ENCODE peak calls at places on chromosomes 2 and 18, in nine cellular contexts. Y is transverse colon, M is tibial nerve, C is sigmoid colon, E is esophagus muscularis mucosa, F is A549, A is ovary, U is SK-N-SH, X is suprapubic skin. B is an unnamed sample.

GRCh38 chr2:36556847-36557246 is 41.1 kb downstream of the FEZ2 start:
- DNase-seq in F (no peak), X (no peak), M (no peak), A (no peak), Y (no peak), E (no peak), U (no peak), C (no peak), B (no peak)

GRCh38 chr2:127011796-127012195 is 95.2 kb downstream of the BIN1 start:
- DNase-seq in E (no peak), C (no peak), U (no peak), F (no peak), M (no peak), A (no peak), X (no peak), Y (no peak), B (no peak)

GRCh38 chr2:236638707-236639106 is 69.1 kb downstream of the ACKR3 start:
- DNase-seq in A (no peak), M (no peak), E (peak; percentile 90), C (peak; percentile 57), F (no peak), X (peak; percentile 35), Y (no peak), U (no peak), B (peak; percentile 18)

GRCh38 chr18:9689253-9689652 is 18.8 kb upstream of the RAB31 start:
- DNase-seq in Y (no peak), E (peak; percentile 31), U (no peak), M (no peak), F (no peak), X (no peak), A (no peak), C (no peak), B (no peak)

GRCh38 chr2:208595386-208596275 is 189.0 kb downstream of the PTH2R start:
- DNase-seq in E (no peak), X (no peak), C (no peak), M (no peak), U (no peak), A (no peak), F (peak; percentile 20), Y (peak; percentile 21), B (no peak)

GRCh38 chr2:212364106-212364505 is 174.5 kb downstream of the ERBB4 start:
- DNase-seq in E (no peak), Y (no peak), M (no peak), X (no peak), C (no peak), A (no peak), F (no peak), U (no peak), B (no peak)

GRCh38 chr2:99485411-99485810 is 4.4 kb downstream of the REV1 start:
- DNase-seq in E (peak; percentile 7), Y (no peak), X (no peak), C (no peak), U (no peak), A (no peak), F (no peak), M (no peak), B (no peak)

GRCh38 chr2:211860224-211860623 is 678.4 kb downstream of the ERBB4 start:
- DNase-seq in E (no peak), F (no peak), X (no peak), U (peak; percentile 7), A (no peak), Y (no peak), C (no peak), M (no peak), B (no peak)

GRCh38 chr2:226669249-226669648 is 130.4 kb downstream of the IRS1 start:
- DNase-seq in E (no peak), A (no peak), Y (no peak), F (no peak), U (no peak), X (no peak), C (no peak), M (no peak), B (no peak)

GRCh38 chr2:226673314-226673723 is 126.3 kb downstream of the IRS1 start:
- DNase-seq in M (no peak), A (no peak), X (no peak), Y (peak; percentile 50), C (no peak), U (no peak), E (no peak), F (no peak), B (peak; percentile 63)

GRCh38 chr2:226674123-226674522 is 125.5 kb downstream of the IRS1 start:
- DNase-seq in M (no peak), F (no peak), C (no peak), E (no peak), U (no peak), X (no peak), Y (no peak), A (no peak), B (no peak)

GRCh38 chr2:226669905-226670304 is 129.7 kb downstream of the IRS1 start:
- DNase-seq in F (no peak), A (no peak), M (no peak), U (no peak), X (no peak), C (no peak), Y (no peak), E (no peak), B (no peak)

DNA sequence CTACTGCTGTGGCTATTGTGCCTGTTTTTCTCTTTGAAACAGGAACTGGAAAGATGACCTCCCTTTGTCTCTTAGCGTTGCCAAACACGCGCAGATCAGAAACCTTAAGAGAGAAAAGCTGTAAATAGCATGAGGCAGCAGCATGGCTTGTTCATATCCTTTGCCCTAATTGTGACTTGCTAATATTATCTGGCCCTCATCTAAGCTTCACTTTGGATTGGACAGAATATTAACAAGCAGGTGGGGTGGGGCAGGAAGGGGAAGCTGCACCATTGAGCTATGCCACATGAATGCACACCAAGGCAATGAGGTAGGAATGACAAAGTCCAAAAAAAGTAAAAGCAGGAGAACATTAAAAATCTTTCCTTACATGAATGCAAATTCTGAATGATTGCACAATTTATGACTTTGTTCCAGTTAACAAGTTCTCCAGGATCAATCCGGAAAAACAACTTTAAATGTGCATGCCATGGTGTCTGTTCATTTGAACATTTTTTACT is 128.4 kb downstream of the IRS1 start:
- DNase-seq in Y (no peak), A (no peak), E (no peak), M (no peak), C (no peak), X (no peak), U (no peak), F (no peak), B (no peak)
- TF ChIP-seq EP300 in Y (no peak), A (no peak), E (no peak), M (no peak), C (no peak), X (no peak), U (no peak), F (no peak), B (no peak)

GRCh38 chr2:58122040-58122439 is 75.4 kb downstream of the VRK2 start:
- DNase-seq in A (no peak), C (no peak), X (no peak), Y (no peak), M (no peak), E (no peak), U (no peak), F (no peak), B (no peak)

GRCh38 chr2:58122540-58122939 is 75.9 kb downstream of the VRK2 start:
- DNase-seq in F (no peak), A (no peak), Y (no peak), E (no peak), X (no peak), U (no peak), C (no peak), M (no peak), B (no peak)

GRCh38 chr2:58120626-58121229 is 74.1 kb downstream of the VRK2 start:
- DNase-seq in X (no peak), M (no peak), Y (no peak), A (no peak), C (no peak), F (no peak), U (no peak), E (no peak), B (no peak)
- TF ChIP-seq CTCF in X (no peak), M (no peak), Y (no peak), A (no peak), C (no peak), F (no peak), U (no peak), E (no peak), B (no peak)

GRCh38 chr2:160371251-160372009 is 122.2 kb downstream of the RBMS1 start:
- DNase-seq in C (no peak), E (no peak), F (no peak), U (peak; percentile 40), M (no peak), A (no peak), X (no peak), Y (no peak), B (no peak)

GRCh38 chr2:160365691-160366367 is 127.8 kb downstream of the RBMS1 start:
- DNase-seq in E (no peak), C (peak; percentile 81), A (no peak), U (no peak), F (no peak), Y (peak; percentile 71), X (peak; percentile 83), M (peak; percentile 68), B (peak; percentile 37)

GRCh38 chr2:160368988-160369935 is 124.3 kb downstream of the RBMS1 start:
- DNase-seq in F (no peak), Y (no peak), E (no peak), U (no peak), C (no peak), X (no peak), A (no peak), M (no peak), B (no peak)

GRCh38 chr2:160363961-160364733 is 129.5 kb downstream of the RBMS1 start:
- DNase-seq in F (no peak), C (no peak), E (no peak), X (no peak), A (no peak), M (no peak), U (no peak), Y (no peak), B (no peak)

GRCh38 chr2:160367887-160368286 is 125.7 kb downstream of the RBMS1 start:
- DNase-seq in M (no peak), E (no peak), F (no peak), X (no peak), C (no peak), Y (peak; percentile 30), A (no peak), U (no peak), B (no peak)
- TF ChIP-seq EP300 in M (no peak), E (no peak), F (no peak), X (no peak), C (no peak), Y (no peak), A (no peak), U (no peak), B (no peak)

DNA sequence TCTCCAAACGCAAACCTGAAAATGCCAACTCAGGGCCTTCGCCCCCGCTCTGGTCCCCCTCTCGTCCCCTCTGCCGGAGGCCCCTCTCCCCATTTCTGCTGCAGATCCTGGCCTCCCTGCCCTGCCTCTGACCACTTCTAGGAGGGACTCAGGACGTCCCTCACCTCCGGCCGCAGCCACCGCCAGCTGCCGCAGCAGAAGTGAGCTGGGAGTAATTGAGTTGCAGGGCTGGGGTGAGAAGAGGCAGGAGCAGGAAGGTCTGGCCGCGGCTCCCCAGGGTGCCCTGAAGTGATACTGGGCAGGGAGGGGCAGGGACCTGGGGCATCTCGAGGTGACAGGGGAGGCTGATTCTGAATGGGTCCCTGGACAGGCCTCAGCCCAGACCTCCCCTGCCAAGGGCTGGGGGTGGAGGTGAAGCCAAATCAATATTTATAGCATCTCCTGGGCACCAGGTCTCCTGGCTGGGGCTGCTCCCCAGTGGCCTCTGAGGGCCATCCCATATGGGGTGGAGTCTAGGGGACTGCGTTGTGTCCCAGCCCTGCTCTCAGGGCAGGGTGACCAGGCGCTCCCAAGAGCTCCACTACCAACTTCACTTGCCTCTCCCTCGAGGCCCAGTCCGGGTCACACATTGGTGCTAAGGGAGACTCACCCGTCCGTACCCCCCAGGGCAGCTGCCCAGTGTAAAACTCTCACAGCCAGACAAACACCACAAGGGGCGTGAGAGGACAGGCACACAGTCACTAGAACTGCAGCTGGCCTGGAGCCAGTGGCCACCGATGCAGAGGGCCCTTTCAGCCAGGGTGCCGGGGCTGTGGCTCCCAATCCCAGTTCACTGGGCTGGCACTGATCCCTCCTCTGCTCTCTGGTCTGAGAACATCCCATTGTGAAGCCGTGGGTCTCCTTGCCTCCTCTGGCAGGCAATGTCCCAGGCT is 33.0 kb downstream of the KCNIP3 start:
- DNase-seq in U (peak; percentile 45), M (no peak), A (no peak), X (no peak), Y (no peak), F (no peak), C (no peak), E (no peak), B (no peak)
- TF ChIP-seq CTCF in U (peak; percentile 9), M (no peak), A (no peak), X (no peak), Y (no peak), F (no peak), C (no peak), E (no peak), B (no peak)